ENCODE peak calls at places on chromosome 1, in nine cellular contexts. One of them, this sample, is unnamed.

GRCh38 chr1:188463919-188464318 is 1635.2 kb downstream of the PLA2G4A start:
- DNase-seq in fibroblast of mammary gland: no peak
- DNase-seq in B cell: no peak
- DNase-seq in IMR-90: peak; percentile 23
- DNase-seq in CD8-positive, alpha-beta T cell: no peak
- DNase-seq in HL-60: no peak
- DNase-seq in activated CD8-positive, alpha-beta T cell treated with anti-CD3 and anti-CD28 coated beads for 36 hours: no peak
- DNase-seq in AG09309: no peak
- DNase-seq in Calu3: no peak
- DNase-seq in this sample: no peak

GRCh38 chr1:109759513-109760334 is 4.0 kb downstream of the EPS8L3 start:
- DNase-seq in fibroblast of mammary gland: no peak
- DNase-seq in B cell: no peak
- DNase-seq in IMR-90: no peak
- DNase-seq in CD8-positive, alpha-beta T cell: no peak
- DNase-seq in HL-60: peak; percentile 59
- DNase-seq in activated CD8-positive, alpha-beta T cell treated with anti-CD3 and anti-CD28 coated beads for 36 hours: no peak
- DNase-seq in AG09309: no peak
- DNase-seq in Calu3: no peak
- DNase-seq in this sample: peak; percentile 14

GRCh38 chr1:22654692-22655091 is 1.7 kb downstream of the C1QB start:
- DNase-seq in fibroblast of mammary gland: no peak
- DNase-seq in B cell: no peak
- DNase-seq in IMR-90: no peak
- DNase-seq in CD8-positive, alpha-beta T cell: no peak
- DNase-seq in HL-60: no peak
- DNase-seq in activated CD8-positive, alpha-beta T cell treated with anti-CD3 and anti-CD28 coated beads for 36 hours: no peak
- DNase-seq in AG09309: no peak
- DNase-seq in Calu3: no peak
- DNase-seq in this sample: no peak

GRCh38 chr1:23424171-23424959 is at the start of gene TCEA3:
- DNase-seq in fibroblast of mammary gland: no peak
- DNase-seq in B cell: peak; percentile 33
- DNase-seq in IMR-90: no peak
- DNase-seq in CD8-positive, alpha-beta T cell: no peak
- DNase-seq in HL-60: no peak
- DNase-seq in activated CD8-positive, alpha-beta T cell treated with anti-CD3 and anti-CD28 coated beads for 36 hours: peak; percentile 29
- DNase-seq in AG09309: no peak
- DNase-seq in Calu3: no peak
- DNase-seq in this sample: peak; percentile 20

GRCh38 chr1:182340233-182341058 is 51.1 kb downstream of the GLUL start:
- DNase-seq in fibroblast of mammary gland: peak; percentile 82
- DNase-seq in B cell: no peak
- DNase-seq in IMR-90: no peak
- DNase-seq in CD8-positive, alpha-beta T cell: no peak
- DNase-seq in HL-60: no peak
- DNase-seq in activated CD8-positive, alpha-beta T cell treated with anti-CD3 and anti-CD28 coated beads for 36 hours: no peak
- DNase-seq in AG09309: peak; percentile 75
- DNase-seq in Calu3: no peak
- DNase-seq in this sample: no peak

GRCh38 chr1:203172184-203173115 is 3.2 kb downstream of the MYBPH start:
- DNase-seq in fibroblast of mammary gland: peak; percentile 50
- DNase-seq in B cell: peak; percentile 56
- DNase-seq in IMR-90: peak; percentile 32
- DNase-seq in CD8-positive, alpha-beta T cell: no peak
- DNase-seq in HL-60: peak; percentile 59
- DNase-seq in activated CD8-positive, alpha-beta T cell treated with anti-CD3 and anti-CD28 coated beads for 36 hours: peak; percentile 56
- DNase-seq in AG09309: no peak
- DNase-seq in Calu3: peak; percentile 91
- DNase-seq in this sample: no peak

GRCh38 chr1:177355575-177355974 is 184.8 kb downstream of the BRINP2 start:
- DNase-seq in fibroblast of mammary gland: peak; percentile 57
- DNase-seq in B cell: no peak
- DNase-seq in IMR-90: peak; percentile 19
- DNase-seq in CD8-positive, alpha-beta T cell: no peak
- DNase-seq in HL-60: no peak
- DNase-seq in activated CD8-positive, alpha-beta T cell treated with anti-CD3 and anti-CD28 coated beads for 36 hours: no peak
- DNase-seq in AG09309: no peak
- DNase-seq in Calu3: peak; percentile 63
- DNase-seq in this sample: no peak

GRCh38 chr1:228206582-228207351 is 1.1 kb upstream of the OBSCN start:
- DNase-seq in fibroblast of mammary gland: no peak
- DNase-seq in B cell: no peak
- DNase-seq in IMR-90: no peak
- DNase-seq in CD8-positive, alpha-beta T cell: no peak
- DNase-seq in HL-60: no peak
- DNase-seq in activated CD8-positive, alpha-beta T cell treated with anti-CD3 and anti-CD28 coated beads for 36 hours: no peak
- DNase-seq in AG09309: no peak
- DNase-seq in Calu3: no peak
- DNase-seq in this sample: no peak

GRCh38 chr1:9326596-9326995 is 33.9 kb downstream of the SPSB1 start:
- DNase-seq in fibroblast of mammary gland: peak; percentile 60
- DNase-seq in B cell: no peak
- DNase-seq in IMR-90: peak; percentile 89
- DNase-seq in CD8-positive, alpha-beta T cell: no peak
- DNase-seq in HL-60: no peak
- DNase-seq in activated CD8-positive, alpha-beta T cell treated with anti-CD3 and anti-CD28 coated beads for 36 hours: no peak
- DNase-seq in AG09309: peak; percentile 57
- DNase-seq in Calu3: no peak
- DNase-seq in this sample: no peak

GRCh38 chr1:156392427-156392826 is 23.4 kb downstream of the RHBG start:
- DNase-seq in fibroblast of mammary gland: no peak
- DNase-seq in B cell: no peak
- DNase-seq in IMR-90: no peak
- DNase-seq in CD8-positive, alpha-beta T cell: no peak
- DNase-seq in HL-60: no peak
- DNase-seq in activated CD8-positive, alpha-beta T cell treated with anti-CD3 and anti-CD28 coated beads for 36 hours: no peak
- DNase-seq in AG09309: no peak
- DNase-seq in Calu3: no peak
- DNase-seq in this sample: no peak

GRCh38 chr1:184915463-184916080 is 58.7 kb downstream of the NIBAN1 start:
- DNase-seq in fibroblast of mammary gland: no peak
- DNase-seq in B cell: no peak
- DNase-seq in IMR-90: peak; percentile 49
- DNase-seq in CD8-positive, alpha-beta T cell: no peak
- DNase-seq in HL-60: no peak
- DNase-seq in activated CD8-positive, alpha-beta T cell treated with anti-CD3 and anti-CD28 coated beads for 36 hours: no peak
- DNase-seq in AG09309: no peak
- DNase-seq in Calu3: no peak
- DNase-seq in this sample: no peak

GRCh38 chr1:170545476-170545875 is 13.5 kb downstream of the GORAB start:
- DNase-seq in fibroblast of mammary gland: peak; percentile 96
- DNase-seq in B cell: no peak
- DNase-seq in IMR-90: peak; percentile 88
- DNase-seq in CD8-positive, alpha-beta T cell: no peak
- DNase-seq in HL-60: no peak
- DNase-seq in activated CD8-positive, alpha-beta T cell treated with anti-CD3 and anti-CD28 coated beads for 36 hours: no peak
- DNase-seq in AG09309: peak; percentile 88
- DNase-seq in Calu3: no peak
- DNase-seq in this sample: no peak

GRCh38 chr1:91781371-91781825 is 104.6 kb downstream of the TGFBR3 start:
- DNase-seq in fibroblast of mammary gland: peak; percentile 97
- DNase-seq in B cell: no peak
- DNase-seq in IMR-90: peak; percentile 93
- DNase-seq in CD8-positive, alpha-beta T cell: no peak
- DNase-seq in HL-60: no peak
- DNase-seq in activated CD8-positive, alpha-beta T cell treated with anti-CD3 and anti-CD28 coated beads for 36 hours: no peak
- DNase-seq in AG09309: peak; percentile 74
- DNase-seq in Calu3: no peak
- DNase-seq in this sample: no peak

GRCh38 chr1:58035523-58035922 is 511.0 kb downstream of the OMA1 start:
- DNase-seq in fibroblast of mammary gland: peak; percentile 30
- DNase-seq in B cell: no peak
- DNase-seq in IMR-90: no peak
- DNase-seq in CD8-positive, alpha-beta T cell: no peak
- DNase-seq in HL-60: peak; percentile 2
- DNase-seq in activated CD8-positive, alpha-beta T cell treated with anti-CD3 and anti-CD28 coated beads for 36 hours: no peak
- DNase-seq in AG09309: no peak
- DNase-seq in Calu3: no peak
- DNase-seq in this sample: no peak
- TF ChIP-seq CTCF in fibroblast of mammary gland: peak; percentile 27
- TF ChIP-seq CTCF in B cell: no peak
- TF ChIP-seq CTCF in IMR-90: peak; percentile 12
- TF ChIP-seq CTCF in CD8-positive, alpha-beta T cell: no peak
- TF ChIP-seq CTCF in HL-60: no peak
- TF ChIP-seq CTCF in activated CD8-positive, alpha-beta T cell treated with anti-CD3 and anti-CD28 coated beads for 36 hours: no peak
- TF ChIP-seq CTCF in AG09309: no peak
- TF ChIP-seq CTCF in Calu3: no peak
- TF ChIP-seq CTCF in this sample: no peak

DNA sequence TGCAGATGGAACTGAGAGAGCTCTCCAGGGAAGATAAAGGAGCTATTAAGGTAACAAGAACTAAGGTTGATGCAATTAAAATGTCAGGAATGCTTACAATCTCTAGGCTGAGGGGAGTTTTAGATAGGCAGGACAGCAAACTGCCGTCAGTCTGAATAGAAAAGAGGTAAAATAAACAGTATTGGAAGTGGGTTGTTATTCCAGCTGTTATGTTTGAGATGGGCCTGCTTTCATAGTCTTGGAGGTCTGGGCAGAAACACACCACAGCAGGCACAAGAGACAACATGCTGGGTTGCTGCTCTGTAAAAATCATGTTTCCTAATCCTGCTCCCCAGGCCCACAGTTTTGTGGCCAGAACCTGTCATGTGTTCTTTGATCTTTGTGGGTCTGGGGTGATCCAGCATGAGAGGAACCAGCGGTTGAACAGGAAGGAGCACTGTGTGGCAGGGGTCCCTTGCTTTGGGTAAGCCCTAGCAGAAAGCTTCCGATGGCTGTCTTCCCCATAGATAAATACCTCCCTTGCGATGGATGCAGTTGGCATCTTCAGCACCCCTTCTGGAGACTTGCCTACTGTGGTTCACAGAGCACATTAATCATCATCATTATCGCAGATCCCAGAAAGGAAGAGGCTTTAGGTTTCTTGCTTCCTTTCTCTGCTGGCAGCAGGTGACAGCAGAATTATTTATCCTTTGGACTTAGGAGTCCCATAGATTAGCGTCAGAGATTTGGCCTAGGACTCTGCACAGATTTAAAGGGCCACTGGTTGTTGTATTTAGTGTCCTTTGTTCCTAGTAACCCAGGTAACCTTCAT is 97.1 kb downstream of the AK5 start:
- DNase-seq in fibroblast of mammary gland: no peak
- DNase-seq in B cell: no peak
- DNase-seq in IMR-90: peak; percentile 74
- DNase-seq in CD8-positive, alpha-beta T cell: no peak
- DNase-seq in HL-60: no peak
- DNase-seq in activated CD8-positive, alpha-beta T cell treated with anti-CD3 and anti-CD28 coated beads for 36 hours: no peak
- DNase-seq in AG09309: no peak
- DNase-seq in Calu3: no peak
- DNase-seq in this sample: no peak
- TF ChIP-seq CTCF in fibroblast of mammary gland: no peak
- TF ChIP-seq CTCF in B cell: no peak
- TF ChIP-seq CTCF in IMR-90: no peak
- TF ChIP-seq CTCF in CD8-positive, alpha-beta T cell: no peak
- TF ChIP-seq CTCF in HL-60: no peak
- TF ChIP-seq CTCF in activated CD8-positive, alpha-beta T cell treated with anti-CD3 and anti-CD28 coated beads for 36 hours: no peak
- TF ChIP-seq CTCF in AG09309: no peak
- TF ChIP-seq CTCF in Calu3: no peak
- TF ChIP-seq CTCF in this sample: no peak

GRCh38 chr1:28581531-28582247 is 10.4 kb upstream of the RAB42 start:
- DNase-seq in fibroblast of mammary gland: peak; percentile 93
- DNase-seq in B cell: peak; percentile 95
- DNase-seq in IMR-90: peak; percentile 94
- DNase-seq in CD8-positive, alpha-beta T cell: peak; percentile 87
- DNase-seq in HL-60: peak; percentile 95
- DNase-seq in activated CD8-positive, alpha-beta T cell treated with anti-CD3 and anti-CD28 coated beads for 36 hours: peak; percentile 95
- DNase-seq in AG09309: peak; percentile 80
- DNase-seq in Calu3: peak; percentile 96
- DNase-seq in this sample: peak; percentile 80
- TF ChIP-seq CTCF in fibroblast of mammary gland: no peak
- TF ChIP-seq CTCF in B cell: peak; percentile 7
- TF ChIP-seq CTCF in IMR-90: no peak
- TF ChIP-seq CTCF in CD8-positive, alpha-beta T cell: no peak
- TF ChIP-seq CTCF in HL-60: no peak
- TF ChIP-seq CTCF in activated CD8-positive, alpha-beta T cell treated with anti-CD3 and anti-CD28 coated beads for 36 hours: no peak
- TF ChIP-seq CTCF in AG09309: no peak
- TF ChIP-seq CTCF in Calu3: no peak
- TF ChIP-seq CTCF in this sample: peak; percentile 5

DNA sequence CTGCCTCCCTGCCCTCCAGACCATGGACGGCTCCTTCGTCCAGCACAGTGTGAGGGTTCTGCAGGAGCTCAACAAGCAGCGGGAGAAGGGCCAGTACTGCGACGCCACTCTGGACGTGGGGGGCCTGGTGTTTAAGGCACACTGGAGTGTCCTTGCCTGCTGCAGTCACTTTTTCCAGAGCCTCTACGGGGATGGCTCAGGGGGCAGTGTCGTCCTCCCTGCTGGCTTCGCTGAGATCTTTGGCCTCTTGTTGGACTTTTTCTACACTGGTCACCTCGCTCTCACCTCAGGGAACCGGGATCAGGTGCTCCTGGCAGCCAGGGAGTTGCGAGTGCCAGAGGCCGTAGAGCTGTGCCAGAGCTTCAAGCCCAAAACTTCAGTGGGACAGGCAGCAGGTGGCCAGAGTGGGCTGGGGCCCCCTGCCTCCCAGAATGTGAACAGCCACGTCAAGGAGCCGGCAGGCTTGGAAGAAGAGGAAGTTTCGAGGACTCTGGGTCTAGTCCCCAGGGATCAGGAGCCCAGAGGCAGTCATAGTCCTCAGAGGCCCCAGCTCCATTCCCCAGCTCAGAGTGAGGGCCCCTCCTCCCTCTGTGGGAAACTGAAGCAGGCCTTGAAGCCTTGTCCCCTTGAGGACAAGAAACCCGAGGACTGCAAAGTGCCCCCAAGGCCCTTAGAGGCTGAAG is 935 bp downstream of the ZBTB48 start:
- DNase-seq in fibroblast of mammary gland: no peak
- DNase-seq in B cell: no peak
- DNase-seq in IMR-90: no peak
- DNase-seq in CD8-positive, alpha-beta T cell: no peak
- DNase-seq in HL-60: peak; percentile 80
- DNase-seq in activated CD8-positive, alpha-beta T cell treated with anti-CD3 and anti-CD28 coated beads for 36 hours: peak; percentile 34
- DNase-seq in AG09309: no peak
- DNase-seq in Calu3: no peak
- DNase-seq in this sample: no peak
- TF ChIP-seq CTCF in fibroblast of mammary gland: no peak
- TF ChIP-seq CTCF in B cell: no peak
- TF ChIP-seq CTCF in IMR-90: no peak
- TF ChIP-seq CTCF in CD8-positive, alpha-beta T cell: no peak
- TF ChIP-seq CTCF in HL-60: no peak
- TF ChIP-seq CTCF in activated CD8-positive, alpha-beta T cell treated with anti-CD3 and anti-CD28 coated beads for 36 hours: no peak
- TF ChIP-seq CTCF in AG09309: peak; percentile 25
- TF ChIP-seq CTCF in Calu3: no peak
- TF ChIP-seq CTCF in this sample: no peak

DNA sequence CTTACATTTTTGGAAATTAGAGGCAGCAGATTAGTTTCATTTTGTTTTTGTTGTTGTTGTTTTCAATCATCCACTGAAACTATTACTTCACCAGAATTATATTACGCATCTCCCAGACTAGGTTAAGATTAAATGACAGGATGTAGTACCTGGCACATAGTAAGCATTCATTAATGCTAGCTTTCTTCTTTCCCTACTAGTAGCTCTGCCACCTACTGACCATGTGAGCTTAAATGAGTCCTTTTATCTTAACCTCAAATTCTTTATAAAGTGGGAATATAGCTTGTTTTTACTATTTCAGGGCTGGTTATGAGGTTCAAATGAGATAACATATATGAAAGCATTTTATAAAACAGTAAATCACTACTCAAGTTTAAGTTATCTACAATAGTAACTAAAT is 10.2 kb upstream of the ASPM start:
- DNase-seq in fibroblast of mammary gland: no peak
- DNase-seq in B cell: no peak
- DNase-seq in IMR-90: no peak
- DNase-seq in CD8-positive, alpha-beta T cell: no peak
- DNase-seq in HL-60: no peak
- DNase-seq in activated CD8-positive, alpha-beta T cell treated with anti-CD3 and anti-CD28 coated beads for 36 hours: no peak
- DNase-seq in AG09309: no peak
- DNase-seq in Calu3: no peak
- DNase-seq in this sample: no peak
- TF ChIP-seq CTCF in fibroblast of mammary gland: peak; percentile 20
- TF ChIP-seq CTCF in B cell: no peak
- TF ChIP-seq CTCF in IMR-90: no peak
- TF ChIP-seq CTCF in CD8-positive, alpha-beta T cell: no peak
- TF ChIP-seq CTCF in HL-60: no peak
- TF ChIP-seq CTCF in activated CD8-positive, alpha-beta T cell treated with anti-CD3 and anti-CD28 coated beads for 36 hours: no peak
- TF ChIP-seq CTCF in AG09309: peak; percentile 14
- TF ChIP-seq CTCF in Calu3: no peak
- TF ChIP-seq CTCF in this sample: no peak

This sample was measured in natural killer cell.